ENCODE peak calls at places on chromosomes 12 and 14, in eight cellular contexts. Y is NCI-H460; M is hepatocyte; F is thyroid gland; Z is HCT116; O is stimulated activated CD4-positive, alpha-beta T cell treated with anti-CD3 and anti-CD28 coated beads, Interleukin-1b, Interleukin-23, amount 100 ng/mL, for 4 hours; U is psoas muscle; Q is endothelial cell. C is an unnamed sample.

GRCh38 chr12:48119834-48120195 is 651 bp downstream of the PFKM start:
- DNase-seq in Q (no peak), M (no peak), Z (no peak), U (no peak), F (no peak), O (no peak), Y (no peak), C (no peak)

GRCh38 chr14:100962494-100962893 is 59.0 kb upstream of the RTL1 start:
- DNase-seq in O (no peak), U (no peak), Q (no peak), Z (no peak), M (no peak), F (no peak), Y (no peak), C (no peak)

GRCh38 chr14:67835596-67835995 is 16.0 kb downstream of the RAD51B start:
- DNase-seq in Q (no peak), O (no peak), M (no peak), F (no peak), Y (no peak), U (no peak), Z (no peak), C (no peak)

GRCh38 chr14:69475194-69475818 is 9.2 kb upstream of the PLEKHD1 start:
- DNase-seq in F (peak; percentile 21), Z (no peak), Q (no peak), M (peak; percentile 7), O (no peak), U (no peak), Y (peak; percentile 36), C (no peak)

GRCh38 chr14:105255021-105255507 is 6.7 kb downstream of the BTBD6 start:
- DNase-seq in Z (no peak), Y (no peak), F (no peak), U (peak; percentile 87), M (no peak), O (no peak), Q (no peak), C (no peak)

GRCh38 chr12:46585854-46586621 is 213.5 kb upstream of the SLC38A2 start:
- DNase-seq in Y (peak; percentile 41), Z (peak; percentile 16), O (no peak), U (no peak), F (peak; percentile 38), Q (peak; percentile 42), M (peak; percentile 73), C (no peak)

GRCh38 chr12:8078916-8079315 is 3.2 kb upstream of the NECAP1 start:
- DNase-seq in Y (no peak), O (no peak), U (no peak), M (no peak), F (no peak), Z (no peak), Q (no peak), C (no peak)

GRCh38 chr12:72273499-72273837 is 1.3 kb downstream of the TRHDE start:
- DNase-seq in M (no peak), O (no peak), Y (no peak), Q (peak; percentile 13), Z (no peak), F (no peak), U (no peak), C (peak; percentile 50)

GRCh38 chr14:32230695-32231280 is 27.7 kb upstream of the RNU6-8 start:
- DNase-seq in Q (no peak), O (no peak), F (no peak), U (no peak), Y (no peak), M (no peak), Z (no peak), C (no peak)

GRCh38 chr14:61653507-61653906 is 41.8 kb upstream of the HIF1A start:
- DNase-seq in Q (peak; percentile 51), Y (no peak), Z (no peak), M (peak; percentile 39), O (no peak), F (peak; percentile 15), U (no peak), C (no peak)

GRCh38 chr12:91662021-91662420 is 479.4 kb upstream of the DCN start:
- DNase-seq in F (no peak), Q (no peak), Y (no peak), O (no peak), M (no peak), Z (no peak), U (no peak), C (no peak)

GRCh38 chr12:70842136-70842535 is 78.4 kb downstream of the PTPRR start:
- DNase-seq in M (no peak), O (no peak), Q (no peak), Z (no peak), Y (no peak), F (no peak), U (no peak), C (no peak)

GRCh38 chr14:24274101-24274543 is 2.7 kb upstream of the RABGGTA start:
- DNase-seq in Z (no peak), U (peak; percentile 1), M (no peak), Y (no peak), Q (no peak), F (no peak), O (peak; percentile 48), C (no peak)

GRCh38 chr14:52706286-52706685 is 714 bp upstream of the PSMC6 start:
- DNase-seq in M (peak; percentile 41), U (no peak), O (peak; percentile 40), Q (no peak), Z (no peak), F (peak; percentile 49), Y (no peak), C (no peak)

GRCh38 chr12:5511644-5512584 is 80.0 kb downstream of the NTF3 start:
- DNase-seq in F (peak; percentile 21), U (peak; percentile 69), Q (peak; percentile 47), M (peak; percentile 36), O (no peak), Y (no peak), Z (peak; percentile 18), C (no peak)

GRCh38 chr12:30200864-30201263 is 417.1 kb upstream of the TMTC1 start:
- DNase-seq in M (no peak), Y (no peak), Q (peak; percentile 40), U (peak; percentile 40), F (no peak), Z (no peak), O (no peak), C (no peak)

C was measured in HuH-7.5.